ENCODE peak calls at places on chromosomes 13 and 19, in four cellular contexts. T, N, V and A are unnamed samples.

GRCh38 chr19:15284896-15285295 is 47.4 kb downstream of the BRD4 start:
- DNase-seq in N (no peak), T (no peak), V (no peak), A (no peak)

GRCh38 chr13:101917833-101918755 is 465.6 kb downstream of the ITGBL1 start:
- DNase-seq in T (no peak), V (no peak), N (peak; percentile 73), A (no peak)

GRCh38 chr19:2042485-2043268 is 8.4 kb downstream of the MKNK2 start:
- DNase-seq in N (no peak), V (no peak), T (no peak), A (no peak)

GRCh38 chr13:112453207-112453829 is 77.2 kb downstream of the SPACA7 start:
- DNase-seq in N (no peak), T (no peak), V (no peak), A (no peak)

GRCh38 chr13:38656699-38657098 is 30.2 kb upstream of the FREM2 start:
- DNase-seq in T (no peak), V (no peak), N (peak; percentile 16), A (no peak)

GRCh38 chr13:81058916-81059290 is 718.0 kb upstream of the SPRY2 start:
- DNase-seq in T (no peak), N (no peak), V (no peak), A (no peak)

GRCh38 chr13:40568672-40569350 is 97.6 kb downstream of the FOXO1 start:
- DNase-seq in N (no peak), T (no peak), V (peak; percentile 69), A (no peak)

GRCh38 chr19:40530091-40530901 is 46.4 kb upstream of the SHKBP1 start:
- DNase-seq in T (peak; percentile 91), V (no peak), N (peak; percentile 93), A (no peak)

GRCh38 chr13:46550822-46551221 is 2.1 kb upstream of the LRCH1 start:
- DNase-seq in V (no peak), T (no peak), N (no peak), A (no peak)

GRCh38 chr13:32733685-32734084 is 147.4 kb downstream of the PDS5B start:
- DNase-seq in T (no peak), V (no peak), N (no peak), A (no peak)

GRCh38 chr19:39046037-39046821 is 13.9 kb upstream of the FBXO27 start:
- DNase-seq in V (peak; percentile 59), N (no peak), T (peak; percentile 74), A (no peak)

GRCh38 chr13:46640843-46641242 is 87.9 kb downstream of the LRCH1 start:
- DNase-seq in V (no peak), T (no peak), N (no peak), A (no peak)

GRCh38 chr13:72960541-72960940 is 98.3 kb upstream of the KLF5 start:
- DNase-seq in V (peak; percentile 24), T (no peak), N (no peak), A (no peak)

GRCh38 chr13:37427843-37428494 is 170.6 kb downstream of the POSTN start:
- DNase-seq in N (no peak), T (no peak), V (no peak), A (no peak)
- TF ChIP-seq ZBTB33 in N (no peak), T (no peak), V (no peak), A (no peak)

DNA sequence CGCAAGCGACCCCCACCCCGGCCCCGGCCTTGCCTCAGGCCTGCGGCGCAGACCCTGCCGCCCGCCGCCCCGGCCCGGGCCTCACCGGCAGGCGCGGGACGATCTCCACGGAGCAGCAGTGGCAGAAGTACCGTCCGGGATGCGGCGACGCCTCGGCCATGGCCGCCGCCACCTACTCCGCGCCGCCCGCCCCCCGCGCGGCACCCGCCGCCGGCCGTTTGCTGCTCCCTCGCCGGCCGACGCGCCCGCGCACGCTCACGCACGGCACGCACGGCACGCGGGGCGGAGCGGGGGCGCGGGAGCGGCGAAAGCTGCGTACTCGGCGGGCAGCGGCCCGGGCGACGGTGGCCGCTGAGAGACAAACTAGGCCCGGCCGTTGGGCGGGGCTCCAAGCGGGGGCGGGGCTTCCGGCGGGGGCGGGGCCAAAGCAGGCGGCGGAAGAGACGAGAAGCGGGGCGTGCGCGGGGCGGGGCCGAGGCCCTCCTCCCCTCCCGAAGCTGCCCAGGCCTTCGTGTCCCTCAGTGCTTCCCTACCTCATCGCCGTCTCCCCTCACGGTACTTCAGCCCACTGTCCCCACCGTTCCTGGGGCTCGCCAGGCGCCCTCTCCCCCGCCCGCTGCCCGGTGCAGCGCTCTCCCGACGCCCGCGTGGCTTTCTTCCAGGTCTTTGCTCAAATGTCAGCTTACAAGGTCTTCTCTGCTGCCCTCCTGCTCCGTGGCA is at the start of gene RNF126:
- DNase-seq in T (peak; percentile 96), N (peak; percentile 97), V (peak; percentile 73), A (no peak)
- TF ChIP-seq RFX5 in T (no peak), N (no peak), V (no peak), A (no peak)

GRCh38 chr19:35363711-35364425 is 5.6 kb downstream of the FFAR3 start:
- DNase-seq in T (no peak), V (no peak), N (no peak), A (no peak)
- TF ChIP-seq TAF1 in T (no peak), V (no peak), N (no peak), A (no peak)

DNA sequence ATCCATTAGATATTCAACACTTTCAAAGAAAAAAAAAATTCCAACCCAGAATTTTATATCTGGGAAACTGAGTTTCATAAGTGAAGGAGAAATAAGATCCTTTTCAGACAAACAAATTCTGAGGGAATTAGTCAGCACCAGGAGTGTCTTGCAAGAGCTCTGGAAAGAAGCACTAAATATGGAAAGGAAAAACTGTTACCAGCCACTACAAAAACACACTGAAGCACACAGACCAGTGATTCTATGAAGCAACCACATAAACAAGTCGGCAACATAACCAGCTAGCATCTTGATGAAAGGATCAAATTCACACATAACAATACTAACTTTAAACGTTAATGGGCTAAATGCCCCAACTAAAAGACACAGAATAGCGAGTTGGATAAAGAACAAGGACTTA is 368.4 kb upstream of the MIR17HG start:
- DNase-seq in N (no peak), T (no peak), V (no peak), A (no peak)
- TF ChIP-seq ZBTB33 in N (no peak), T (no peak), V (no peak), A (no peak)

GRCh38 chr13:63629591-63629990 is 2213.9 kb upstream of the PCDH20 start:
- DNase-seq in N (no peak), T (no peak), V (no peak), A (no peak)
- TF ChIP-seq RFX5 in N (no peak), T (no peak), V (no peak), A (no peak)

DNA sequence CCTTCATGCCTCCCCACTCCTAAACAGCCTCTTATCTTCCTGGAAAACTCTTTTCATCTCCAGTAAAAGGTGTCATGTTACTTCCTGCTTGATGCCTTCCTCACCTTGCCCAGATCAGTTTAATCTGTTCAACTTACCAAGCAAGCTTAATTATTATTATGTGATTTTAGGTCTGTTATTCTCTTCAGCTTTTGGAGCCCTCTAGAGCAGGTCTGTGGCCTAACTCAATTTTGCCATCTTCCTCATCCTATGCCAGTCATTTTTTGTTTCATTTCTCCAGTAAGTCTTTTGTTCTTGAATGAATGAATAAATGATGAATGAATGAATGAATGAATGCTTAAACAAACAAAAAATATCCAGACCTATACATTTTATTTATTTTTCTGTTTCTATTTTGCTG is 528.3 kb downstream of the DCT start:
- DNase-seq in V (no peak), T (no peak), N (no peak), A (no peak)
- TF ChIP-seq TAF1 in V (no peak), T (no peak), N (no peak), A (no peak)

DNA sequence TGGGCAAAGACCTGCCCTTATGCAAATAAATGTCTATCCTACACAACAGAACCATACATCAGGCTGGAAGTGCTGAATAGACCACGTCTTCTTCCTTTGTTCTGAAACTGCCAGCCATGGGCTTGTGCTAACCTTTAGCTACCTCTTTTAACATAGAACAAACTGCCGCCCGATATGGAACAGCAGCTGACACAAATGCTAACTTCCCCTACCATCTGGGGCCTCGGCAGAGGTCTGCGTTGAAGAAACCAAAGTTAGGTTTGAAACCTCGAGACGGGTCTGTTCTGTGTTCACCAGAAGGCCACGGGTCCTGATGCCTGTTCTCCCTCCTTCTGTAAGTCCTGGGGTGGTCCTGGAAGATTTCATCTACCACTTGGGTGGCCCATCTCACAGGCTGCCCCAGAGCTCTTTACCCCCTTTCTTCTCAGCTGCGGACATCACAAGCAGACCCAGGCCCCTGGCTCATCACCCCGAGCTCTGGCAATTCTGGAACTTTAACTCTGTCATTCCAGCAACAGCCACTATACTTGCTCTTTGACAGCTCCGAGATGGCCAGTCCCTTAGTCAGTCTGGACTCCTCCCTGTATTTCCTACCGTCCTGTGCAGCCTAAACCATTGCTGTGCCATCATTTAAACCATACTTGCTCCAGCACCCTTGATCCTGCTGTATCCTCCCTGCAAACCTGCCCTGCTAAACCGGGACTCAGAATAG is 146.7 kb downstream of the USP12 start:
- DNase-seq in V (peak; percentile 46), N (no peak), T (no peak), A (no peak)
- TF ChIP-seq ZBTB33 in V (no peak), N (no peak), T (no peak), A (no peak)

GRCh38 chr13:111282997-111283396 is 37.4 kb upstream of the TEX29 start:
- DNase-seq in T (no peak), V (no peak), N (no peak), A (no peak)

GRCh38 chr13:111286162-111286561 is 34.3 kb upstream of the TEX29 start:
- DNase-seq in T (no peak), V (no peak), N (no peak), A (no peak)

GRCh38 chr13:111283991-111284390 is 36.5 kb upstream of the TEX29 start:
- DNase-seq in T (no peak), N (no peak), V (no peak), A (no peak)

GRCh38 chr13:111283457-111283856 is 37.0 kb upstream of the TEX29 start:
- DNase-seq in V (no peak), N (no peak), T (no peak), A (no peak)

DNA sequence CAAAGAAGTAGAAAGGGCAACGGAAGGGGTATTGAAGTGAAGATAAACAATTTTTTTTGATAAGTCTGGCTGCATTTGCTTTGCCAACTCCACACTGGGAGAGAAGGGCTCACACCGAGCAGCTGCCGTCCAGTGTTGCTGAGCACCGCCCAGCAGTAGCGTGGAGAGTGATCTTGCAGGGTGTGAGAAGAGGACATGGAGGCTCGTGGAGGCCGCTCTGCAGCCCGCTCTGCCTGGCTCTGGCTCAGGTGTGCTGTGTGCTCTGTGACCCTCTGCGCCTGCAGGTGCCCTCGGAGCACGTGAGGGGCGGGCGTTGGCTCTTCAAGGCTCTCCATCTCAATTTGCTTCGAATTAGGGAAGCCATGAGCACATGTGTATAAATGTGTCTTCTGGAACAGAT is 35.9 kb upstream of the TEX29 start:
- DNase-seq in N (no peak), T (no peak), V (no peak), A (no peak)
- TF ChIP-seq RFX5 in N (no peak), T (no peak), V (no peak), A (no peak)

GRCh38 chr13:113900646-113901045 is 36.8 kb upstream of the GAS6 start:
- DNase-seq in N (no peak), V (no peak), T (no peak), A (no peak)
- TF ChIP-seq TAF1 in N (no peak), V (no peak), T (no peak), A (no peak)

GRCh38 chr13:95118541-95119324 is 182.5 kb downstream of the ABCC4 start:
- DNase-seq in N (no peak), T (no peak), V (no peak), A (no peak)
- TF ChIP-seq ZBTB33 in N (no peak), T (no peak), V (no peak), A (no peak)